ENCODE peak calls at places on chromosome 20, in ten cellular contexts. One of them, this sample, is unnamed.

GRCh38 chr20:32067234-32067821 is 15.3 kb downstream of the HCK start:
- DNase-seq in SK-N-SH: no peak
- DNase-seq in transverse colon: no peak
- DNase-seq in stomach: no peak
- DNase-seq in Panc1: no peak
- DNase-seq in prostate gland: no peak
- DNase-seq in spleen: no peak
- DNase-seq in GM23338: no peak
- DNase-seq in HCT116: no peak
- DNase-seq in endothelial cell of umbilical vein: no peak
- DNase-seq in this sample: no peak

GRCh38 chr20:38650010-38650409 is 48.4 kb downstream of the ARHGAP40 start:
- DNase-seq in GM23338: peak; percentile 35
- DNase-seq in prostate gland: no peak
- DNase-seq in Panc1: no peak
- DNase-seq in endothelial cell of umbilical vein: no peak
- DNase-seq in transverse colon: no peak
- DNase-seq in stomach: no peak
- DNase-seq in spleen: no peak
- DNase-seq in HCT116: no peak
- DNase-seq in SK-N-SH: no peak
- DNase-seq in this sample: no peak

GRCh38 chr20:52410746-52411317 is 219.3 kb upstream of the ZFP64 start:
- DNase-seq in spleen: no peak
- DNase-seq in HCT116: no peak
- DNase-seq in SK-N-SH: no peak
- DNase-seq in endothelial cell of umbilical vein: no peak
- DNase-seq in transverse colon: no peak
- DNase-seq in stomach: no peak
- DNase-seq in prostate gland: no peak
- DNase-seq in Panc1: no peak
- DNase-seq in GM23338: no peak
- DNase-seq in this sample: no peak

GRCh38 chr20:32481311-32482103 is 103.6 kb downstream of the NOL4L start:
- DNase-seq in HCT116: no peak
- DNase-seq in prostate gland: no peak
- DNase-seq in endothelial cell of umbilical vein: peak; percentile 32
- DNase-seq in stomach: no peak
- DNase-seq in spleen: peak; percentile 48
- DNase-seq in SK-N-SH: peak; percentile 30
- DNase-seq in transverse colon: peak; percentile 58
- DNase-seq in Panc1: no peak
- DNase-seq in GM23338: no peak
- DNase-seq in this sample: no peak

GRCh38 chr20:59812286-59813125 is 120.9 kb downstream of the SYCP2 start:
- DNase-seq in GM23338: no peak
- DNase-seq in SK-N-SH: peak; percentile 21
- DNase-seq in transverse colon: no peak
- DNase-seq in endothelial cell of umbilical vein: no peak
- DNase-seq in spleen: peak; percentile 35
- DNase-seq in prostate gland: no peak
- DNase-seq in Panc1: no peak
- DNase-seq in HCT116: no peak
- DNase-seq in stomach: peak; percentile 23
- DNase-seq in this sample: peak; percentile 81

GRCh38 chr20:53763707-53764415 is 170.2 kb upstream of the ZNF217 start:
- DNase-seq in Panc1: peak; percentile 70
- DNase-seq in transverse colon: peak; percentile 51
- DNase-seq in endothelial cell of umbilical vein: peak; percentile 46
- DNase-seq in GM23338: peak; percentile 89
- DNase-seq in stomach: peak; percentile 67
- DNase-seq in SK-N-SH: no peak
- DNase-seq in HCT116: no peak
- DNase-seq in prostate gland: peak; percentile 68
- DNase-seq in spleen: no peak
- DNase-seq in this sample: no peak

GRCh38 chr20:51563597-51564332 is 21.2 kb upstream of the NFATC2 start:
- DNase-seq in transverse colon: peak; percentile 38
- DNase-seq in prostate gland: no peak
- DNase-seq in spleen: no peak
- DNase-seq in stomach: peak; percentile 37
- DNase-seq in GM23338: peak; percentile 79
- DNase-seq in endothelial cell of umbilical vein: peak; percentile 94
- DNase-seq in HCT116: peak; percentile 51
- DNase-seq in SK-N-SH: peak; percentile 58
- DNase-seq in Panc1: peak; percentile 51
- DNase-seq in this sample: no peak

GRCh38 chr20:13221673-13222318 is 722 bp downstream of the ISM1 start:
- DNase-seq in Panc1: no peak
- DNase-seq in SK-N-SH: peak; percentile 88
- DNase-seq in prostate gland: peak; percentile 29
- DNase-seq in endothelial cell of umbilical vein: peak; percentile 32
- DNase-seq in GM23338: peak; percentile 83
- DNase-seq in transverse colon: peak; percentile 46
- DNase-seq in HCT116: peak; percentile 13
- DNase-seq in stomach: no peak
- DNase-seq in spleen: peak; percentile 79
- DNase-seq in this sample: no peak

GRCh38 chr20:57705103-57705899 is 4.5 kb downstream of the PMEPA1 start:
- DNase-seq in SK-N-SH: no peak
- DNase-seq in endothelial cell of umbilical vein: no peak
- DNase-seq in transverse colon: no peak
- DNase-seq in Panc1: no peak
- DNase-seq in GM23338: no peak
- DNase-seq in prostate gland: no peak
- DNase-seq in spleen: no peak
- DNase-seq in stomach: no peak
- DNase-seq in HCT116: no peak
- DNase-seq in this sample: no peak

GRCh38 chr20:62012631-62013030 is 53.0 kb downstream of the TAF4 start:
- DNase-seq in spleen: no peak
- DNase-seq in HCT116: no peak
- DNase-seq in endothelial cell of umbilical vein: no peak
- DNase-seq in prostate gland: no peak
- DNase-seq in SK-N-SH: no peak
- DNase-seq in Panc1: no peak
- DNase-seq in GM23338: no peak
- DNase-seq in stomach: no peak
- DNase-seq in transverse colon: no peak
- DNase-seq in this sample: no peak

GRCh38 chr20:62267543-62267942 is 29.2 kb downstream of the OSBPL2 start:
- DNase-seq in endothelial cell of umbilical vein: no peak
- DNase-seq in prostate gland: no peak
- DNase-seq in stomach: no peak
- DNase-seq in SK-N-SH: no peak
- DNase-seq in transverse colon: no peak
- DNase-seq in GM23338: no peak
- DNase-seq in HCT116: no peak
- DNase-seq in Panc1: no peak
- DNase-seq in spleen: no peak
- DNase-seq in this sample: no peak

GRCh38 chr20:63536241-63536977 is 767 bp downstream of the PTK6 start:
- DNase-seq in prostate gland: no peak
- DNase-seq in HCT116: no peak
- DNase-seq in spleen: peak; percentile 85
- DNase-seq in endothelial cell of umbilical vein: no peak
- DNase-seq in stomach: peak; percentile 71
- DNase-seq in SK-N-SH: peak; percentile 92
- DNase-seq in transverse colon: peak; percentile 46
- DNase-seq in Panc1: no peak
- DNase-seq in GM23338: no peak
- DNase-seq in this sample: no peak

GRCh38 chr20:31473331-31474096 is 1.4 kb downstream of the DEFB124 start:
- DNase-seq in Panc1: no peak
- DNase-seq in spleen: no peak
- DNase-seq in endothelial cell of umbilical vein: no peak
- DNase-seq in stomach: no peak
- DNase-seq in GM23338: no peak
- DNase-seq in prostate gland: no peak
- DNase-seq in transverse colon: no peak
- DNase-seq in HCT116: no peak
- DNase-seq in SK-N-SH: no peak
- DNase-seq in this sample: no peak

GRCh38 chr20:5864873-5865582 is 85.3 kb downstream of the TRMT6 start:
- DNase-seq in Panc1: no peak
- DNase-seq in endothelial cell of umbilical vein: peak; percentile 76
- DNase-seq in GM23338: no peak
- DNase-seq in stomach: no peak
- DNase-seq in spleen: no peak
- DNase-seq in HCT116: no peak
- DNase-seq in SK-N-SH: no peak
- DNase-seq in transverse colon: no peak
- DNase-seq in prostate gland: no peak
- DNase-seq in this sample: no peak

GRCh38 chr20:24543168-24543567 is 73.7 kb downstream of the SYNDIG1 start:
- DNase-seq in GM23338: no peak
- DNase-seq in endothelial cell of umbilical vein: no peak
- DNase-seq in spleen: no peak
- DNase-seq in stomach: no peak
- DNase-seq in Panc1: no peak
- DNase-seq in HCT116: no peak
- DNase-seq in prostate gland: no peak
- DNase-seq in SK-N-SH: peak; percentile 15
- DNase-seq in transverse colon: no peak
- DNase-seq in this sample: peak; percentile 45

GRCh38 chr20:58366016-58366415 is 23.0 kb upstream of the VAPB start:
- DNase-seq in HCT116: no peak
- DNase-seq in spleen: no peak
- DNase-seq in prostate gland: no peak
- DNase-seq in SK-N-SH: no peak
- DNase-seq in GM23338: peak; percentile 52
- DNase-seq in transverse colon: no peak
- DNase-seq in stomach: no peak
- DNase-seq in endothelial cell of umbilical vein: no peak
- DNase-seq in Panc1: no peak
- DNase-seq in this sample: no peak

GRCh38 chr20:44594730-44595129 is 12.4 kb downstream of the PKIG start:
- DNase-seq in transverse colon: no peak
- DNase-seq in prostate gland: no peak
- DNase-seq in spleen: no peak
- DNase-seq in HCT116: no peak
- DNase-seq in stomach: no peak
- DNase-seq in SK-N-SH: no peak
- DNase-seq in Panc1: no peak
- DNase-seq in endothelial cell of umbilical vein: peak; percentile 28
- DNase-seq in GM23338: no peak
- DNase-seq in this sample: no peak

DNA sequence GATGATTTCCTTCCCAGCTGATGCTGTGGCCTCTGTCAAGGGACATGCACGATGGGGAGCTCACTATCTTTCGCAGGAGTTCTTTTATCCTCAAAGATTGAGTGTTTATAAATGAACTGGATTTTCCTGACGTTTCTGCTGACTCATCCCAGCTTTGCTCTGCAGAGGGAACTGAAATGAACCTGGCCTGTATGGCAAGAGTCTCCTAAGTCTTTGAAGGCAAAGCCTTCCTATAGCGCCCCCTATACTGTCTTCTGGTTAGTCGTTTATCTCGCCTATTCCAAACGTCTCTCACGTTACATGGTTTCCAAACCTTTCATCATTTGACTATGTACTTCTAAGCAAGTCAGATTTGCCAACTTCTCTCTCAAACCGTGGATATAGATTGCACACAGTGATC is 565.3 kb downstream of the KIF16B start:
- DNase-seq in endothelial cell of umbilical vein: no peak
- DNase-seq in transverse colon: no peak
- DNase-seq in spleen: no peak
- DNase-seq in HCT116: no peak
- DNase-seq in stomach: no peak
- DNase-seq in Panc1: no peak
- DNase-seq in GM23338: peak; percentile 74
- DNase-seq in prostate gland: no peak
- DNase-seq in SK-N-SH: no peak
- DNase-seq in this sample: no peak
- TF ChIP-seq CTCF in endothelial cell of umbilical vein: no peak
- TF ChIP-seq CTCF in transverse colon: no peak
- TF ChIP-seq CTCF in spleen: no peak
- TF ChIP-seq CTCF in HCT116: no peak
- TF ChIP-seq CTCF in stomach: no peak
- TF ChIP-seq CTCF in Panc1: peak; percentile 15
- TF ChIP-seq CTCF in GM23338: peak; percentile 58
- TF ChIP-seq CTCF in prostate gland: no peak
- TF ChIP-seq CTCF in SK-N-SH: no peak
- TF ChIP-seq CTCF in this sample: no peak

DNA sequence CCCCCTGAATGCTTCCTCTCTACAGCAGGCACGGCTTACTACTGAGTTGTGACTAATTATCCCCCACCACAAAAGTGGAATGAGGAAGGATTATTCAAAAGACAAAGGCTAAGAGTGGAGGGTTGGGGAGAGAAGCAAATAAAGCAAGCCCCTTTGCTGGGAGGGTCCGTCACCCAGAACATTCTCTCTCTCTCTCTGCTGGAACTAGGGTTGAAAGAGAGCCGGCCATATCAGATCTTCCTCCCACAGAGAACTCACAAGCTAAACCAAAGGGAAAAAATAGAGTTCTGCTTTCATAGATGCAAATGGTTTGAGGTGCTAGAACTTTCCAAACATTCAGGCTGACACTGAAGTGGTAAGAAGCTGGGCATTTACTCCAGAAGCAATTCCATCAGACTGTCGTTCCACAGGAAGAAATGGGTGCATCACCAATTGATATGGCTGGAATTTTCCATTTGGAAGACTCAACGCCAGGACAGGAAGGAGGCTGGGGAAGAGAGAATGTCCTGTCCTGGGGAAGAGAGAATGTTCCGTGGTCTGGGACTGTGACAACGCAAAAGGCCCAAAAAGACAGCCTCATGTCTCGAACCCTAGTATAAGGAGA is 7.9 kb downstream of the ZMYND8 start:
- DNase-seq in endothelial cell of umbilical vein: peak; percentile 43
- DNase-seq in GM23338: no peak
- DNase-seq in HCT116: no peak
- DNase-seq in stomach: no peak
- DNase-seq in spleen: no peak
- DNase-seq in Panc1: no peak
- DNase-seq in SK-N-SH: no peak
- DNase-seq in prostate gland: no peak
- DNase-seq in transverse colon: no peak
- DNase-seq in this sample: no peak
- H3K27ac ChIP-seq in endothelial cell of umbilical vein: peak overlapping the region; percentile 97
- H3K27ac ChIP-seq in GM23338: peak overlapping the region; percentile 98
- H3K27ac ChIP-seq in HCT116: no peak overlapping the region
- H3K27ac ChIP-seq in stomach: peak overlapping the region; percentile 99
- H3K27ac ChIP-seq in spleen: peak overlapping the region; percentile 98
- H3K27ac ChIP-seq in Panc1: peak overlapping the region; percentile 100
- H3K27ac ChIP-seq in SK-N-SH: peak overlapping the region; percentile 100
- H3K27ac ChIP-seq in prostate gland: peak overlapping the region; percentile 74
- H3K27ac ChIP-seq in transverse colon: peak overlapping the region; percentile 100
- H3K27ac ChIP-seq in this sample: peak overlapping the region; percentile 98

GRCh38 chr20:16952965-16953364 is 204.8 kb downstream of the OTOR start:
- DNase-seq in HCT116: no peak
- DNase-seq in spleen: no peak
- DNase-seq in prostate gland: no peak
- DNase-seq in SK-N-SH: no peak
- DNase-seq in GM23338: no peak
- DNase-seq in stomach: no peak
- DNase-seq in Panc1: no peak
- DNase-seq in endothelial cell of umbilical vein: no peak
- DNase-seq in transverse colon: no peak
- DNase-seq in this sample: no peak
- TF ChIP-seq POLR2AphosphoS5 in HCT116: no peak
- TF ChIP-seq POLR2AphosphoS5 in spleen: no peak
- TF ChIP-seq POLR2AphosphoS5 in prostate gland: no peak
- TF ChIP-seq POLR2AphosphoS5 in SK-N-SH: no peak
- TF ChIP-seq POLR2AphosphoS5 in GM23338: no peak
- TF ChIP-seq POLR2AphosphoS5 in stomach: no peak
- TF ChIP-seq POLR2AphosphoS5 in Panc1: no peak
- TF ChIP-seq POLR2AphosphoS5 in endothelial cell of umbilical vein: no peak
- TF ChIP-seq POLR2AphosphoS5 in transverse colon: no peak
- TF ChIP-seq POLR2AphosphoS5 in this sample: no peak

GRCh38 chr20:36175475-36175995 is 21.0 kb downstream of the EPB41L1 start:
- DNase-seq in HCT116: no peak
- DNase-seq in Panc1: no peak
- DNase-seq in stomach: no peak
- DNase-seq in spleen: peak; percentile 39
- DNase-seq in GM23338: no peak
- DNase-seq in SK-N-SH: no peak
- DNase-seq in endothelial cell of umbilical vein: no peak
- DNase-seq in prostate gland: no peak
- DNase-seq in transverse colon: no peak
- DNase-seq in this sample: no peak
- TF ChIP-seq CTCF in HCT116: no peak
- TF ChIP-seq CTCF in Panc1: no peak
- TF ChIP-seq CTCF in stomach: no peak
- TF ChIP-seq CTCF in spleen: no peak
- TF ChIP-seq CTCF in GM23338: no peak
- TF ChIP-seq CTCF in SK-N-SH: no peak
- TF ChIP-seq CTCF in endothelial cell of umbilical vein: no peak
- TF ChIP-seq CTCF in prostate gland: no peak
- TF ChIP-seq CTCF in transverse colon: no peak
- TF ChIP-seq CTCF in this sample: no peak

This sample was measured in esophagus muscularis mucosa.